ENCODE peak calls at places on chromosomes 16 and 17, in nine cellular contexts. One of them, this sample, is unnamed.
A peak's percentile ranks its signal among the peaks of the same experiment; 100 is the strongest.

GRCh38 chr17:49843774-49844350 is 4.0 kb downstream of the TAC4 start:
- DNase-seq in AG09319: no peak
- DNase-seq in ovary: no peak
- DNase-seq in kidney epithelial cell: no peak
- DNase-seq in WTC11: peak; percentile 72
- DNase-seq in HFF-Myc: no peak
- DNase-seq in mucosa of descending colon: peak; percentile 34
- DNase-seq in lower leg skin: no peak
- DNase-seq in spleen: no peak
- DNase-seq in this sample: no peak

GRCh38 chr16:85252461-85252860 is 140.2 kb upstream of the CIBAR2 start:
- DNase-seq in kidney epithelial cell: no peak
- DNase-seq in AG09319: no peak
- DNase-seq in spleen: no peak
- DNase-seq in lower leg skin: no peak
- DNase-seq in HFF-Myc: no peak
- DNase-seq in mucosa of descending colon: no peak
- DNase-seq in WTC11: no peak
- DNase-seq in ovary: no peak
- DNase-seq in this sample: no peak

GRCh38 chr17:54180919-54181318 is 358.2 kb downstream of the KIF2B start:
- DNase-seq in AG09319: no peak
- DNase-seq in ovary: no peak
- DNase-seq in spleen: no peak
- DNase-seq in WTC11: no peak
- DNase-seq in mucosa of descending colon: no peak
- DNase-seq in lower leg skin: no peak
- DNase-seq in HFF-Myc: no peak
- DNase-seq in kidney epithelial cell: no peak
- DNase-seq in this sample: no peak

GRCh38 chr16:80084614-80085013 is 456.2 kb upstream of the DYNLRB2 start:
- DNase-seq in HFF-Myc: no peak
- DNase-seq in AG09319: no peak
- DNase-seq in kidney epithelial cell: peak; percentile 25
- DNase-seq in WTC11: peak; percentile 51
- DNase-seq in ovary: peak; percentile 61
- DNase-seq in mucosa of descending colon: peak; percentile 60
- DNase-seq in lower leg skin: peak; percentile 66
- DNase-seq in spleen: no peak
- DNase-seq in this sample: no peak

GRCh38 chr16:79598341-79599181 is 2.0 kb downstream of the MAF start:
- DNase-seq in AG09319: no peak
- DNase-seq in spleen: peak; percentile 82
- DNase-seq in lower leg skin: peak; percentile 43
- DNase-seq in WTC11: peak; percentile 60
- DNase-seq in mucosa of descending colon: peak; percentile 48
- DNase-seq in HFF-Myc: no peak
- DNase-seq in ovary: peak; percentile 75
- DNase-seq in kidney epithelial cell: no peak
- DNase-seq in this sample: peak; percentile 51

GRCh38 chr17:1256699-1257098 is 13.5 kb upstream of the BHLHA9 start:
- DNase-seq in ovary: no peak
- DNase-seq in kidney epithelial cell: no peak
- DNase-seq in WTC11: no peak
- DNase-seq in HFF-Myc: no peak
- DNase-seq in mucosa of descending colon: no peak
- DNase-seq in spleen: no peak
- DNase-seq in lower leg skin: no peak
- DNase-seq in AG09319: no peak
- DNase-seq in this sample: no peak

GRCh38 chr17:79631640-79632431 is 21.0 kb upstream of the RBFOX3 start:
- DNase-seq in spleen: no peak
- DNase-seq in ovary: peak; percentile 12
- DNase-seq in HFF-Myc: no peak
- DNase-seq in lower leg skin: no peak
- DNase-seq in mucosa of descending colon: no peak
- DNase-seq in AG09319: no peak
- DNase-seq in kidney epithelial cell: no peak
- DNase-seq in WTC11: peak; percentile 4
- DNase-seq in this sample: peak; percentile 4

GRCh38 chr16:84983308-84983707 is 28.0 kb downstream of the ZDHHC7 start:
- DNase-seq in AG09319: no peak
- DNase-seq in ovary: no peak
- DNase-seq in kidney epithelial cell: no peak
- DNase-seq in lower leg skin: no peak
- DNase-seq in mucosa of descending colon: no peak
- DNase-seq in HFF-Myc: no peak
- DNase-seq in WTC11: no peak
- DNase-seq in spleen: peak; percentile 86
- DNase-seq in this sample: no peak

GRCh38 chr16:85373741-85374570 is 239.2 kb upstream of the GSE1 start:
- DNase-seq in ovary: no peak
- DNase-seq in AG09319: no peak
- DNase-seq in WTC11: no peak
- DNase-seq in HFF-Myc: no peak
- DNase-seq in spleen: no peak
- DNase-seq in mucosa of descending colon: no peak
- DNase-seq in lower leg skin: no peak
- DNase-seq in kidney epithelial cell: no peak
- DNase-seq in this sample: no peak

GRCh38 chr16:88453621-88454314 is 688 bp downstream of the ZFPM1 start:
- DNase-seq in kidney epithelial cell: no peak
- DNase-seq in WTC11: no peak
- DNase-seq in spleen: peak; percentile 86
- DNase-seq in lower leg skin: no peak
- DNase-seq in HFF-Myc: no peak
- DNase-seq in ovary: peak; percentile 66
- DNase-seq in mucosa of descending colon: peak; percentile 50
- DNase-seq in AG09319: no peak
- DNase-seq in this sample: no peak

GRCh38 chr17:57809879-57810278 is 40.0 kb downstream of the MRPS23 start:
- DNase-seq in ovary: no peak
- DNase-seq in WTC11: no peak
- DNase-seq in spleen: no peak
- DNase-seq in lower leg skin: no peak
- DNase-seq in HFF-Myc: no peak
- DNase-seq in AG09319: no peak
- DNase-seq in mucosa of descending colon: no peak
- DNase-seq in kidney epithelial cell: no peak
- DNase-seq in this sample: no peak

GRCh38 chr16:85735225-85735722 is 15.6 kb downstream of the C16orf74 start:
- DNase-seq in kidney epithelial cell: no peak
- DNase-seq in lower leg skin: no peak
- DNase-seq in HFF-Myc: no peak
- DNase-seq in mucosa of descending colon: peak; percentile 51
- DNase-seq in WTC11: no peak
- DNase-seq in spleen: peak; percentile 89
- DNase-seq in ovary: no peak
- DNase-seq in AG09319: no peak
- DNase-seq in this sample: no peak

GRCh38 chr17:81488276-81488860 is 24.2 kb downstream of the ACTG1 start:
- DNase-seq in ovary: peak; percentile 60
- DNase-seq in lower leg skin: no peak
- DNase-seq in mucosa of descending colon: peak; percentile 29
- DNase-seq in WTC11: no peak
- DNase-seq in spleen: peak; percentile 89
- DNase-seq in AG09319: no peak
- DNase-seq in kidney epithelial cell: no peak
- DNase-seq in HFF-Myc: no peak
- DNase-seq in this sample: no peak

GRCh38 chr17:57930239-57930638 is 25.0 kb downstream of the CUEDC1 start:
- DNase-seq in AG09319: no peak
- DNase-seq in mucosa of descending colon: no peak
- DNase-seq in spleen: no peak
- DNase-seq in ovary: no peak
- DNase-seq in lower leg skin: no peak
- DNase-seq in WTC11: no peak
- DNase-seq in kidney epithelial cell: no peak
- DNase-seq in HFF-Myc: no peak
- DNase-seq in this sample: no peak

GRCh38 chr17:1447061-1447460 is 9.0 kb downstream of the CRK start:
- DNase-seq in AG09319: no peak
- DNase-seq in kidney epithelial cell: no peak
- DNase-seq in HFF-Myc: no peak
- DNase-seq in ovary: no peak
- DNase-seq in WTC11: no peak
- DNase-seq in lower leg skin: no peak
- DNase-seq in mucosa of descending colon: no peak
- DNase-seq in spleen: no peak
- DNase-seq in this sample: no peak

GRCh38 chr17:74212262-74212912 is 984 bp upstream of the TTYH2 start:
- DNase-seq in AG09319: no peak
- DNase-seq in kidney epithelial cell: no peak
- DNase-seq in mucosa of descending colon: no peak
- DNase-seq in spleen: peak; percentile 82
- DNase-seq in HFF-Myc: no peak
- DNase-seq in lower leg skin: no peak
- DNase-seq in ovary: no peak
- DNase-seq in WTC11: peak; percentile 48
- DNase-seq in this sample: no peak

DNA sequence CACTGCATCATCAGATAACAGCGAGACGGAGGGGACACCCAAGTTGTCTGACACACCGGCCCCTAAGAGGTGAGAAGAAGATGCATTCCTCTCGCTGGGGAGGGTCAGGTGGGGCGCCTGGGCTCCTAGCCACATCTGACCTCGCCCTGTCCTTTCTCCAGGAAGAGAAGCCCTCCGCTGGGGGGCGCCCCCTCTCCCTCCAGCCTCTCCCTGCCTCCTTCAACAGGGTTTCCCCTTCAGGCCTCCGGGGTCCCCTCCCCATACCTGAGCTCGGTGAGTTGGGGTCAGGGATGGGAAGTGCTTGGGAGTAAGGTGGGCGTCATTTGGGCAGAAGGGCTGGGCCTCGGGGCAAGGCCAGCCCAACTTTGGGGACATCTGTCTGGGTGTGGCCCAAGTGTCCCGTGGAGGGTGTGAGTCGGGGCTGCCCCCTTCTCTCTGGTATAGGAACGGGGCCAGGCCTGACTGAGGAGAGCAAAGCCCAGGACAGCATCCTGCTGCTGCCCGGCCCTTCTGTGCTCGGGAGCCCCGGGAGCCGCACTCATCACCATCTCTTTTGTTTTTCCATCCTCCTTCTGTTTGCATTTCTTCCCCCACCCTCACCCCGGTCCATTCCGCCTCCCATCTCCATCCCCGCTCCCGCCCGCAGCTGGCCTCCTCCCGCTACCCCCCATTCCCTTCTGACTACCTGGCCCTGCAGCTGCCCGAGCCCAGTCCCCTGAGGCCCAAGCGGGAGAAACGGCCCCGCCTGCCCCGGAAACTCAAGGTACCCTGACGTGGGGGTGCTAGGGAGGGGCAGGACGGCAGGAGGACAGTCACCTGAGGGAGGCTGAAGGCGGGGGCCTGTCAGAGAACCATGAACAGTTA is 5.0 kb downstream of the INO80E start:
- DNase-seq in lower leg skin: no peak
- DNase-seq in WTC11: peak; percentile 77
- DNase-seq in kidney epithelial cell: no peak
- DNase-seq in spleen: peak; percentile 71
- DNase-seq in HFF-Myc: no peak
- DNase-seq in AG09319: no peak
- DNase-seq in ovary: no peak
- DNase-seq in mucosa of descending colon: no peak
- DNase-seq in this sample: no peak
- TF ChIP-seq CTCF in lower leg skin: no peak
- TF ChIP-seq CTCF in WTC11: peak; percentile 33
- TF ChIP-seq CTCF in kidney epithelial cell: peak; percentile 18
- TF ChIP-seq CTCF in spleen: no peak
- TF ChIP-seq CTCF in HFF-Myc: no peak
- TF ChIP-seq CTCF in AG09319: no peak
- TF ChIP-seq CTCF in ovary: no peak
- TF ChIP-seq CTCF in mucosa of descending colon: no peak
- TF ChIP-seq CTCF in this sample: no peak

GRCh38 chr16:4290236-4290830 is 17.5 kb upstream of the TFAP4 start:
- DNase-seq in lower leg skin: no peak
- DNase-seq in AG09319: no peak
- DNase-seq in spleen: no peak
- DNase-seq in HFF-Myc: no peak
- DNase-seq in WTC11: no peak
- DNase-seq in ovary: no peak
- DNase-seq in mucosa of descending colon: no peak
- DNase-seq in kidney epithelial cell: no peak
- DNase-seq in this sample: no peak
- TF ChIP-seq CTCF in lower leg skin: no peak
- TF ChIP-seq CTCF in AG09319: peak; percentile 38
- TF ChIP-seq CTCF in spleen: no peak
- TF ChIP-seq CTCF in HFF-Myc: peak; percentile 37
- TF ChIP-seq CTCF in WTC11: no peak
- TF ChIP-seq CTCF in ovary: no peak
- TF ChIP-seq CTCF in mucosa of descending colon: no peak
- TF ChIP-seq CTCF in kidney epithelial cell: peak; percentile 47
- TF ChIP-seq CTCF in this sample: no peak

GRCh38 chr16:51682905-51683304 is 531.8 kb upstream of the SALL1 start:
- DNase-seq in HFF-Myc: no peak
- DNase-seq in AG09319: no peak
- DNase-seq in lower leg skin: no peak
- DNase-seq in spleen: no peak
- DNase-seq in mucosa of descending colon: no peak
- DNase-seq in kidney epithelial cell: no peak
- DNase-seq in ovary: no peak
- DNase-seq in WTC11: no peak
- DNase-seq in this sample: no peak
- TF ChIP-seq CTCF in HFF-Myc: no peak
- TF ChIP-seq CTCF in AG09319: no peak
- TF ChIP-seq CTCF in lower leg skin: no peak
- TF ChIP-seq CTCF in spleen: no peak
- TF ChIP-seq CTCF in mucosa of descending colon: no peak
- TF ChIP-seq CTCF in kidney epithelial cell: no peak
- TF ChIP-seq CTCF in ovary: no peak
- TF ChIP-seq CTCF in WTC11: no peak
- TF ChIP-seq CTCF in this sample: no peak

GRCh38 chr16:90078594-90078895 is 1.4 kb upstream of the PRDM7 start:
- DNase-seq in HFF-Myc: no peak
- DNase-seq in AG09319: no peak
- DNase-seq in ovary: no peak
- DNase-seq in spleen: no peak
- DNase-seq in mucosa of descending colon: no peak
- DNase-seq in WTC11: no peak
- DNase-seq in lower leg skin: no peak
- DNase-seq in kidney epithelial cell: no peak
- DNase-seq in this sample: no peak

GRCh38 chr16:90077240-90077756 is at the start of gene PRDM7:
- DNase-seq in ovary: peak; percentile 98
- DNase-seq in WTC11: peak; percentile 99
- DNase-seq in HFF-Myc: peak; percentile 81
- DNase-seq in spleen: peak; percentile 97
- DNase-seq in mucosa of descending colon: peak; percentile 96
- DNase-seq in kidney epithelial cell: peak; percentile 79
- DNase-seq in AG09319: peak; percentile 83
- DNase-seq in lower leg skin: peak; percentile 94
- DNase-seq in this sample: peak; percentile 95

GRCh38 chr16:90081606-90081970 is 4.5 kb upstream of the PRDM7 start:
- DNase-seq in AG09319: no peak
- DNase-seq in ovary: no peak
- DNase-seq in HFF-Myc: no peak
- DNase-seq in mucosa of descending colon: no peak
- DNase-seq in WTC11: peak; percentile 27
- DNase-seq in spleen: no peak
- DNase-seq in kidney epithelial cell: no peak
- DNase-seq in lower leg skin: no peak
- DNase-seq in this sample: no peak

GRCh38 chr16:90083139-90083538 is 6.0 kb upstream of the PRDM7 start:
- DNase-seq in lower leg skin: no peak
- DNase-seq in mucosa of descending colon: no peak
- DNase-seq in HFF-Myc: no peak
- DNase-seq in WTC11: no peak
- DNase-seq in ovary: no peak
- DNase-seq in AG09319: no peak
- DNase-seq in kidney epithelial cell: no peak
- DNase-seq in spleen: no peak
- DNase-seq in this sample: no peak

GRCh38 chr16:90077757-90078593 is 844 bp upstream of the PRDM7 start:
- DNase-seq in ovary: peak; percentile 44
- DNase-seq in HFF-Myc: no peak
- DNase-seq in kidney epithelial cell: no peak
- DNase-seq in AG09319: no peak
- DNase-seq in spleen: peak; percentile 77
- DNase-seq in mucosa of descending colon: peak; percentile 19
- DNase-seq in WTC11: no peak
- DNase-seq in lower leg skin: no peak
- DNase-seq in this sample: no peak
- TF ChIP-seq CTCF in ovary: no peak
- TF ChIP-seq CTCF in HFF-Myc: no peak
- TF ChIP-seq CTCF in kidney epithelial cell: no peak
- TF ChIP-seq CTCF in AG09319: no peak
- TF ChIP-seq CTCF in spleen: no peak
- TF ChIP-seq CTCF in mucosa of descending colon: no peak
- TF ChIP-seq CTCF in WTC11: no peak
- TF ChIP-seq CTCF in lower leg skin: no peak
- TF ChIP-seq CTCF in this sample: no peak